ENCODE peak calls at places on chromosomes 4 and X, in six cellular contexts. I, Y, T, H, W and R are unnamed samples.

GRCh38 chr4:2458546-2459491 is 10.1 kb upstream of the RNF4 start:
- DNase-seq in Y (no peak), T (no peak), I (no peak), H (no peak), W (no peak), R (no peak)

GRCh38 chrX:68433155-68433980 is at the start of gene OPHN1:
- DNase-seq in H (peak; percentile 77), Y (peak; percentile 84), T (peak; percentile 64), I (peak; percentile 84), W (peak; percentile 88), R (no peak)

GRCh38 chr4:153518637-153519384 is 52.7 kb downstream of the TMEM131L start:
- DNase-seq in H (peak; percentile 51), T (no peak), Y (no peak), W (no peak), I (peak; percentile 62), R (no peak)

GRCh38 chr4:37885496-37885895 is 5.4 kb upstream of the TBC1D1 start:
- DNase-seq in H (no peak), T (no peak), W (no peak), Y (no peak), I (peak; percentile 69), R (no peak)

GRCh38 chr4:33171873-33172550 is 2451.8 kb downstream of the PCDH7 start:
- DNase-seq in W (peak; percentile 14), T (no peak), H (no peak), Y (peak; percentile 11), I (no peak), R (no peak)

GRCh38 chrX:12702509-12703091 is 88.6 kb upstream of the PRPS2 start:
- DNase-seq in Y (peak; percentile 79), W (peak; percentile 3), I (no peak), H (peak; percentile 2), T (no peak), R (no peak)

GRCh38 chrX:97310373-97310772 is 426.7 kb downstream of the RPA4 start:
- DNase-seq in H (peak; percentile 20), I (no peak), T (no peak), W (no peak), Y (peak; percentile 55), R (no peak)

GRCh38 chrX:131816551-131817136 is 206.5 kb upstream of the STK26 start:
- DNase-seq in Y (no peak), H (no peak), W (peak; percentile 63), I (peak; percentile 18), T (no peak), R (no peak)

GRCh38 chr4:87219648-87220093 is 747 bp downstream of the KLHL8 start:
- DNase-seq in I (peak; percentile 54), H (peak; percentile 72), T (no peak), W (peak; percentile 58), Y (peak; percentile 45), R (no peak)

GRCh38 chr4:173182403-173182802 is 13.8 kb downstream of the GALNT7 start:
- DNase-seq in I (no peak), W (peak; percentile 76), H (peak; percentile 90), T (no peak), Y (peak; percentile 85), R (peak; percentile 50)

GRCh38 chr4:82219346-82219745 is 154.4 kb downstream of the HNRNPD start:
- DNase-seq in H (no peak), W (no peak), T (no peak), I (no peak), Y (no peak), R (no peak)

GRCh38 chr4:184450045-184450444 is 24.3 kb downstream of the IRF2 start:
- DNase-seq in W (peak; percentile 79), Y (peak; percentile 41), T (no peak), I (no peak), H (peak; percentile 78), R (peak; percentile 41)

GRCh38 chr4:158856852-158857251 is 88.0 kb downstream of the FNIP2 start:
- DNase-seq in Y (peak; percentile 64), W (peak; percentile 71), H (peak; percentile 80), I (peak; percentile 41), T (no peak), R (peak; percentile 8)

GRCh38 chrX:53440631-53441517 is 6.7 kb upstream of the HSD17B10 start:
- DNase-seq in T (peak; percentile 59), W (peak; percentile 86), I (peak; percentile 67), H (peak; percentile 24), Y (peak; percentile 74), R (no peak)

GRCh38 chrX:54530358-54530900 is 410 bp downstream of the GNL3L start:
- DNase-seq in T (no peak), H (peak; percentile 4), Y (no peak), W (peak; percentile 7), I (peak; percentile 1), R (no peak)

GRCh38 chrX:37918703-37919102 is 71.3 kb upstream of the DYNLT3 start:
- DNase-seq in H (no peak), Y (no peak), T (no peak), I (no peak), W (no peak), R (no peak)

GRCh38 chr4:159103406-159104131 is 690 bp downstream of the RAPGEF2 start:
- DNase-seq in W (peak; percentile 69), H (peak; percentile 46), Y (peak; percentile 60), I (peak; percentile 32), T (peak; percentile 17), R (no peak)

GRCh38 chr4:16667464-16667863 is 231.0 kb downstream of the LDB2 start:
- DNase-seq in Y (peak; percentile 75), W (peak; percentile 94), T (no peak), H (peak; percentile 84), I (no peak), R (peak; percentile 81)

GRCh38 chr4:138681000-138681604 is 334.5 kb upstream of the NOCT start:
- DNase-seq in T (peak; percentile 72), I (peak; percentile 69), Y (peak; percentile 75), H (peak; percentile 87), W (peak; percentile 86), R (peak; percentile 65)

GRCh38 chr4:1984406-1985191 is 24.2 kb downstream of the NELFA start:
- DNase-seq in H (no peak), Y (peak; percentile 38), T (no peak), W (no peak), I (no peak), R (no peak)

GRCh38 chr4:48017108-48017527 is 546 bp downstream of the NIPAL1 start:
- DNase-seq in Y (peak; percentile 98), W (peak; percentile 86), H (peak; percentile 51), T (no peak), I (peak; percentile 79), R (no peak)

GRCh38 chr4:119131160-119131559 is 4.5 kb upstream of the MYOZ2 start:
- DNase-seq in T (no peak), Y (no peak), H (no peak), W (no peak), I (no peak), R (no peak)

GRCh38 chr4:141134586-141134985 is 1.3 kb upstream of the RNF150 start:
- DNase-seq in I (no peak), Y (no peak), W (no peak), T (no peak), H (no peak), R (no peak)

GRCh38 chr4:180642732-180643131 is 1600.5 kb upstream of the TENM3 start:
- DNase-seq in T (no peak), Y (no peak), I (no peak), W (no peak), H (no peak), R (no peak)

GRCh38 chr4:71187399-71188196 is 151.2 kb upstream of the SLC4A4 start:
- DNase-seq in T (no peak), I (peak; percentile 80), H (no peak), Y (peak; percentile 34), W (peak; percentile 32), R (no peak)

DNA sequence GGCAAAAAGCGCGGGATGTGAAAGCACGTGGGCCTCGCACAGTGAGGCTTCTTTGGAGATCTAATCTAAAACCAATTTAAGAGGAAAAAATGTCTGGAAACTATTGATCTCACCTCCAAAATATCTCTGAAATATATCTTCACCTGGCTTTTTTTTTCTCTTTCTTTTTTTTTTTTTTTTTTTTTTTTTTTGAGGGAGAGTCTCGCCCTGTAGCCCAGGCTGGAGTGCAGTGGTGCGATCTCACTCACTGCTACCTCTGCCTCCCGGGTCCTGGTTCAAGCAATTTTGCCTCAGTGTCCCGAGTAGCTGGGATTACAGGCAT is 383 bp upstream of the ZMAT1 start:
- DNase-seq in T (no peak), I (no peak), H (no peak), W (no peak), Y (no peak), R (no peak)
- H3K4me3 ChIP-seq in T (peak overlapping the region; percentile 86), I (no peak overlapping the region), H (peak overlapping the region; percentile 53), W (peak overlapping the region; percentile 53), Y (no peak overlapping the region), R (peak overlapping the region; percentile 47)

DNA sequence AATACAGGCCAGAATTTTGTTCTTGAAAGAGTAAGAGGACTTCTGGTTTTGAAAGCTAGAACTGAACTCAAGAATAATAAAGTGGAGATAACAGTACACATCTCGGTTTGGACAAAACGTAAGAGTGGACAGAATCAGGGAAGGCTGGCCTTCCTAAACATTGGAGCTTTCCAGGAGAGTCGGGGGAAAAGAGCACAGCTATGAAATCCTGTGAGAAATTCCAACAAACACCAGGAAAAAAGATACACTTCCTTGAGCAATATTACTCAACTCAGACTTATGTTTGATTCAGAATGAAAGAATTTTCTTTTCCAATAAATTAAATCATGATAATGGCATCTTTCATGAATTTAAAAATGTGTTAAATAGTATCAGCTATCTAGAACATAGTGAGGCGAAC is 1.1 kb downstream of the CTSO start:
- DNase-seq in W (peak; percentile 60), H (no peak), Y (no peak), I (no peak), T (no peak), R (no peak)
- H3K4me3 ChIP-seq in W (peak overlapping the region; percentile 79), H (peak overlapping the region; percentile 78), Y (no peak overlapping the region), I (peak overlapping the region; percentile 1), T (peak overlapping the region; percentile 91), R (peak overlapping the region; percentile 27)

GRCh38 chr4:137611998-137612700 is 79.9 kb upstream of the PCDH18 start:
- DNase-seq in H (peak; percentile 48), T (no peak), W (peak; percentile 51), I (no peak), Y (no peak), R (no peak)

GRCh38 chr4:137614491-137614890 is 82.2 kb upstream of the PCDH18 start:
- DNase-seq in I (no peak), W (no peak), T (no peak), H (no peak), Y (no peak), R (no peak)

GRCh38 chr4:137608085-137608484 is 75.8 kb upstream of the PCDH18 start:
- DNase-seq in H (no peak), I (no peak), W (no peak), T (no peak), Y (peak; percentile 11), R (no peak)

GRCh38 chr4:137610960-137611359 is 78.7 kb upstream of the PCDH18 start:
- DNase-seq in T (no peak), Y (peak; percentile 7), W (peak; percentile 15), H (peak; percentile 61), I (no peak), R (no peak)

GRCh38 chr4:137609693-137610450 is 77.6 kb upstream of the PCDH18 start:
- DNase-seq in W (peak; percentile 26), H (peak; percentile 79), T (no peak), I (no peak), Y (no peak), R (peak; percentile 53)
- H3K4me3 ChIP-seq in W (peak overlapping the region; percentile 45), H (peak overlapping the region; percentile 8), T (peak overlapping the region; percentile 2), I (no peak overlapping the region), Y (no peak overlapping the region), R (peak overlapping the region; percentile 10)

DNA sequence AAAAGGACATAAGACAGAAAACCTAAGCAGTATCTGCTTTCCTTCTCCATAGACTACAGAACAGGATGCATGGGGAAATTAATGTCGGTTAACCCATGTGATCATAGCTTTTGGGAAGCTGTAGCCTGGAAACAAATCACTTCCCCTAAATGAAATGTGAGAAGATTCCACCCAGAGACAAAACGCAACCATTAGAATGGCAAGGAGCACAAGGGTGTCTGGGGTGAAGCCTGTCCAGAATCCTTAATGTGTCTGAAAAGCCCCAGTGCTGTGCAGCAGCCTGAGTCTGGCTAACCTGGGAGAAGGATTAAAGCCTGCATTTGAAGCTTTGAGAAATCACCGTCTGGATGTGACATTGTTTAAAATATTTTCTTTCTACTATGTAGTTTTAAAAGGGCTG is 213.3 kb downstream of the ANKRD50 start:
- DNase-seq in I (no peak), H (peak; percentile 31), T (no peak), W (peak; percentile 9), Y (no peak), R (no peak)
- H3K4me3 ChIP-seq in I (no peak overlapping the region), H (no peak overlapping the region), T (no peak overlapping the region), W (no peak overlapping the region), Y (no peak overlapping the region), R (no peak overlapping the region)